ENCODE peak calls at places on chromosomes 2 and 18, in six cellular contexts. O is fibroblast of lung, Z is coronary artery, H is left ventricle myocardium inferior, P is tibial artery, Y is cardiac muscle cell. N is an unnamed sample.

GRCh38 chr2:237512774-237513466 is 25.9 kb downstream of the MLPH start:
- DNase-seq in O (peak), Z (peak), H (peak), P (peak), Y (peak), N (peak)

GRCh38 chr2:52918551-52918950 is 849.1 kb upstream of the CHAC2 start:
- DNase-seq in O (peak), Z (no peak), H (no peak), P (no peak), Y (no peak), N (peak)

GRCh38 chr2:105909215-105909614 is 164.5 kb downstream of the NCK2 start:
- DNase-seq in O (no peak), Z (no peak), H (no peak), P (no peak), Y (no peak), N (no peak)

GRCh38 chr2:96685285-96685591 is 42.7 kb downstream of the FER1L5 start:
- DNase-seq in O (no peak), Z (no peak), H (no peak), P (no peak), Y (peak), N (no peak)

GRCh38 chr2:96305979-96306308 is 598 bp upstream of the SNRNP200 start:
- DNase-seq in O (no peak), Z (no peak), H (no peak), P (no peak), Y (no peak), N (no peak)

GRCh38 chr2:241773511-241774418 is 2.9 kb upstream of the GAL3ST2 start:
- DNase-seq in O (no peak), Z (peak), H (no peak), P (peak), Y (no peak), N (no peak)

GRCh38 chr2:101305492-101306123 is 2.9 kb downstream of the RNF149 start:
- DNase-seq in O (peak), Z (no peak), H (no peak), P (no peak), Y (peak), N (peak)

GRCh38 chr2:131425191-131426021 is 50.5 kb upstream of the TUBA3D start:
- DNase-seq in O (no peak), Z (no peak), H (no peak), P (no peak), Y (no peak), N (no peak)

GRCh38 chr2:30136729-30137444 is 9.9 kb upstream of the YPEL5 start:
- DNase-seq in O (no peak), Z (no peak), H (no peak), P (no peak), Y (no peak), N (no peak)

GRCh38 chr2:84970266-84970955 is 550 bp upstream of the KCMF1 start:
- DNase-seq in O (peak), Z (peak), H (peak), P (peak), Y (peak), N (peak)

GRCh38 chr2:23386422-23387220 is 1.6 kb downstream of the KLHL29 start:
- DNase-seq in O (peak), Z (no peak), H (peak), P (peak), Y (no peak), N (peak)

GRCh38 chr18:32274307-32274706 is 84.5 kb downstream of the MEP1B start:
- DNase-seq in O (no peak), Z (no peak), H (no peak), P (no peak), Y (no peak), N (no peak)

GRCh38 chr18:55338955-55339662 is 248.9 kb downstream of the TCF4 start:
- DNase-seq in O (peak), Z (no peak), H (no peak), P (no peak), Y (peak), N (peak)

GRCh38 chr2:20590704-20591515 is 60.0 kb downstream of the HS1BP3 start:
- DNase-seq in O (no peak), Z (peak), H (peak), P (peak), Y (no peak), N (no peak)

GRCh38 chr2:210475726-210476125 is 833 bp downstream of the LANCL1 start:
- DNase-seq in O (peak), Z (no peak), H (no peak), P (no peak), Y (no peak), N (no peak)

GRCh38 chr2:180196419-180196977 is 189.4 kb upstream of the CWC22 start:
- DNase-seq in O (no peak), Z (no peak), H (no peak), P (no peak), Y (no peak), N (no peak)

GRCh38 chr2:216700088-216700567 is 4.8 kb upstream of the IGFBP5 start:
- DNase-seq in O (no peak), Z (no peak), H (no peak), P (no peak), Y (no peak), N (no peak)

GRCh38 chr18:61606068-61606660 is 272.9 kb downstream of the CDH20 start:
- DNase-seq in O (peak), Z (no peak), H (peak), P (no peak), Y (peak), N (peak)

GRCh38 chr2:11530864-11531451 is 2.9 kb upstream of the GREB1 start:
- DNase-seq in O (no peak), Z (no peak), H (no peak), P (no peak), Y (no peak), N (no peak)

GRCh38 chr2:196314780-196315179 is 143.4 kb upstream of the STK17B start:
- DNase-seq in O (peak), Z (no peak), H (no peak), P (no peak), Y (no peak), N (peak)

GRCh38 chr2:239122711-239123110 is 274.8 kb downstream of the TWIST2 start:
- DNase-seq in O (no peak), Z (no peak), H (no peak), P (no peak), Y (no peak), N (no peak)

GRCh38 chr2:40273623-40274236 is 178.2 kb downstream of the SLC8A1 start:
- DNase-seq in O (no peak), Z (no peak), H (peak), P (no peak), Y (peak), N (peak)

GRCh38 chr18:48106976-48107781 is 176.7 kb upstream of the SMAD2 start:
- DNase-seq in O (no peak), Z (no peak), H (no peak), P (no peak), Y (no peak), N (peak)

GRCh38 chr18:30970201-30970816 is 72.2 kb downstream of the DSC3 start:
- DNase-seq in O (peak), Z (no peak), H (no peak), P (no peak), Y (peak), N (peak)

GRCh38 chr18:12606592-12607315 is 51.2 kb downstream of the SPIRE1 start:
- DNase-seq in O (peak), Z (no peak), H (no peak), P (no peak), Y (peak), N (peak)

GRCh38 chr2:239806276-239806675 is 218.9 kb downstream of the NDUFA10 start:
- DNase-seq in O (no peak), Z (peak), H (no peak), P (no peak), Y (no peak), N (no peak)

GRCh38 chr2:217951521-217952247 is 51.1 kb downstream of the TNS1 start:
- DNase-seq in O (no peak), Z (no peak), H (no peak), P (peak), Y (no peak), N (no peak)

GRCh38 chr2:148877403-148877740 is 2.3 kb downstream of the KIF5C start:
- DNase-seq in O (no peak), Z (no peak), H (no peak), P (no peak), Y (no peak), N (no peak)

GRCh38 chr2:59583173-59583765 is 970.2 kb downstream of the BCL11A start:
- DNase-seq in O (no peak), Z (no peak), H (no peak), P (no peak), Y (no peak), N (no peak)

GRCh38 chr2:223529676-223530075 is 72.5 kb downstream of the SCG2 start:
- DNase-seq in O (peak), Z (no peak), H (no peak), P (no peak), Y (no peak), N (peak)

GRCh38 chr2:120738786-120739771 is 3.4 kb downstream of the GLI2 start:
- DNase-seq in O (no peak), Z (peak), H (no peak), P (peak), Y (no peak), N (no peak)

GRCh38 chr18:5155180-5155906 is 41.7 kb downstream of the AKAIN1 start:
- DNase-seq in O (no peak), Z (no peak), H (no peak), P (no peak), Y (no peak), N (no peak)

GRCh38 chr2:174693344-174693743 is 70.9 kb downstream of the CHRNA1 start:
- DNase-seq in O (no peak), Z (no peak), H (no peak), P (no peak), Y (no peak), N (no peak)

GRCh38 chr2:178819147-178819875 is 12.1 kb upstream of the TTN start:
- DNase-seq in O (peak), Z (no peak), H (no peak), P (no peak), Y (no peak), N (peak)
- H3K4me3 ChIP-seq in O (no peak), Z (no peak), H (peak), P (no peak), Y (peak), N (no peak)

GRCh38 chr18:11516988-11517630 is 92.3 kb upstream of the SLC35G4 start:
- DNase-seq in O (no peak), Z (no peak), H (no peak), P (no peak), Y (peak), N (no peak)

GRCh38 chr18:11514267-11514666 is 95.1 kb upstream of the SLC35G4 start:
- DNase-seq in O (peak), Z (no peak), H (no peak), P (no peak), Y (no peak), N (no peak)

GRCh38 chr18:11506871-11507270 is 102.5 kb upstream of the SLC35G4 start:
- DNase-seq in O (peak), Z (no peak), H (no peak), P (no peak), Y (no peak), N (peak)

GRCh38 chr18:11511434-11512095 is 97.8 kb upstream of the SLC35G4 start:
- DNase-seq in O (no peak), Z (no peak), H (no peak), P (no peak), Y (no peak), N (no peak)

GRCh38 chr18:11512096-11513030 is 97.0 kb upstream of the SLC35G4 start:
- DNase-seq in O (no peak), Z (no peak), H (no peak), P (no peak), Y (peak), N (peak)
- TF ChIP-seq CTCF in O (peak), Z (no peak), H (peak), P (peak), Y (peak), N (peak)

GRCh38 chr2:32715391-32715841 is 87.6 kb downstream of the TTC27 start:
- DNase-seq in O (peak), Z (no peak), H (no peak), P (no peak), Y (no peak), N (peak)
- H3K4me3 ChIP-seq in O (no peak), Z (no peak), H (no peak), P (no peak), Y (no peak), N (no peak)

GRCh38 chr2:158120102-158120501 is 18.4 kb downstream of the UPP2 start:
- DNase-seq in O (no peak), Z (no peak), H (no peak), P (no peak), Y (no peak), N (no peak)
- TF ChIP-seq CTCF in O (no peak), Z (no peak), H (no peak), P (no peak), Y (no peak), N (no peak)

N was measured in choroid plexus epithelial cell.